ENCODE peak calls at places on chromosomes 2 and 18, in six cellular contexts. E is psoas muscle, Z is ovary, M is transverse colon, Q is Panc1, U is uterus. W is an unnamed sample.

GRCh38 chr2:44983836-44984604 is 25.2 kb downstream of the SIX2 start:
- DNase-seq in U (no peak), M (no peak), Z (no peak), E (no peak), Q (no peak), W (no peak)

GRCh38 chr2:222722327-222722946 is 51.0 kb downstream of the MOGAT1 start:
- DNase-seq in Q (no peak), U (no peak), M (no peak), Z (no peak), E (no peak), W (no peak)

GRCh38 chr2:140654565-140654964 is 1476.3 kb downstream of the LRP1B start:
- DNase-seq in E (no peak), M (no peak), Z (no peak), U (no peak), Q (no peak), W (no peak)

GRCh38 chr2:199718074-199718473 is 132.9 kb downstream of the FTCDNL1 start:
- DNase-seq in Q (no peak), E (no peak), U (no peak), Z (no peak), M (no peak), W (no peak)

GRCh38 chr18:76875390-76876330 is 53.3 kb downstream of the ZNF236 start:
- DNase-seq in M (peak; percentile 54), Z (peak; percentile 37), Q (peak; percentile 51), E (peak; percentile 20), U (no peak), W (no peak)

GRCh38 chr2:109529532-109530449 is 84.0 kb downstream of the SEPTIN10 start:
- DNase-seq in E (no peak), Q (no peak), Z (peak; percentile 14), U (peak; percentile 54), M (no peak), W (no peak)

GRCh38 chr2:196925445-196925767 is 1.1 kb downstream of the PGAP1 start:
- DNase-seq in Q (no peak), E (no peak), Z (no peak), M (no peak), U (no peak), W (no peak)

GRCh38 chr18:62525611-62526010 is 2.8 kb downstream of the ZCCHC2 start:
- DNase-seq in Z (no peak), M (no peak), Q (no peak), U (no peak), E (no peak), W (no peak)

GRCh38 chr2:162840598-162841246 is 2.2 kb upstream of the KCNH7 start:
- DNase-seq in Z (no peak), Q (no peak), E (no peak), M (peak; percentile 14), U (no peak), W (no peak)

GRCh38 chr2:237791977-237792727 is 6.4 kb upstream of the RBM44 start:
- DNase-seq in U (no peak), Z (no peak), E (no peak), Q (no peak), M (no peak), W (no peak)

GRCh38 chr2:118557791-118558190 is 289.7 kb downstream of the EN1 start:
- DNase-seq in U (no peak), Q (no peak), E (no peak), Z (no peak), M (no peak), W (no peak)

GRCh38 chr2:45771251-45771650 is 119.8 kb downstream of the PRKCE start:
- DNase-seq in M (peak; percentile 18), E (peak; percentile 39), U (peak; percentile 75), Z (peak; percentile 65), Q (no peak), W (peak; percentile 79)

GRCh38 chr18:23226930-23227728 is 91.8 kb downstream of the CABLES1 start:
- DNase-seq in Q (no peak), U (peak; percentile 69), M (no peak), E (peak; percentile 53), Z (peak; percentile 70), W (peak; percentile 83)

GRCh38 chr18:7590800-7591560 is 23.9 kb downstream of the PTPRM start:
- DNase-seq in Z (no peak), U (no peak), E (no peak), M (no peak), Q (no peak), W (no peak)

GRCh38 chr2:55133467-55134315 is 83.4 kb upstream of the RTN4 start:
- DNase-seq in Q (no peak), M (no peak), Z (peak; percentile 69), E (no peak), U (peak; percentile 52), W (peak; percentile 75)

GRCh38 chr2:125684932-125685331 is 971.0 kb upstream of the GYPC start:
- DNase-seq in M (no peak), E (no peak), U (no peak), Z (no peak), Q (no peak), W (no peak)

GRCh38 chr2:56077352-56077915 is 106.4 kb upstream of the CCDC85A start:
- DNase-seq in Z (no peak), U (no peak), E (no peak), M (no peak), Q (no peak), W (no peak)

GRCh38 chr2:64323192-64323591 is 130.8 kb upstream of the LGALSL start:
- DNase-seq in Z (no peak), Q (no peak), E (no peak), U (no peak), M (no peak), W (no peak)

GRCh38 chr2:231123362-231123898 is 1.4 kb downstream of the HTR2B start:
- DNase-seq in Q (no peak), U (no peak), M (no peak), E (no peak), Z (no peak), W (no peak)
- H3K27ac ChIP-seq in Q (peak overlapping the region; percentile 23), U (peak overlapping the region; percentile 73), M (peak overlapping the region; percentile 40), E (no peak overlapping the region), Z (no peak overlapping the region), W (peak overlapping the region; percentile 39)

GRCh38 chr2:174683392-174683759 is 80.9 kb downstream of the CHRNA1 start:
- DNase-seq in M (no peak), Q (no peak), Z (peak; percentile 22), U (peak; percentile 23), E (no peak), W (no peak)
- TF ChIP-seq CTCF in M (no peak), Q (peak; percentile 42), Z (no peak), U (no peak), E (no peak), W (no peak)

GRCh38 chr2:9631484-9631819 is 655 bp upstream of the YWHAQ start:
- DNase-seq in M (no peak), U (no peak), Q (no peak), Z (no peak), E (no peak), W (no peak)

GRCh38 chr2:9630001-9630749 is 622 bp downstream of the YWHAQ start:
- DNase-seq in Q (no peak), E (peak; percentile 83), Z (peak; percentile 74), M (peak; percentile 83), U (peak; percentile 72), W (peak; percentile 75)

GRCh38 chr2:9629222-9630000 is 1.4 kb downstream of the YWHAQ start:
- DNase-seq in Q (no peak), U (no peak), M (no peak), Z (no peak), E (no peak), W (no peak)

GRCh38 chr2:9631976-9632700 is 1.3 kb upstream of the YWHAQ start:
- DNase-seq in Z (peak; percentile 35), Q (no peak), U (no peak), E (no peak), M (no peak), W (no peak)

GRCh38 chr2:9630750-9631483 is at the start of gene YWHAQ:
- DNase-seq in Z (peak; percentile 100), Q (peak; percentile 94), U (peak; percentile 99), E (peak; percentile 99), M (peak; percentile 99), W (peak; percentile 100)
- H3K4me1 ChIP-seq in Z (peaks cover 10% of the 10 kb centered on the region), Q (peaks cover 65% of the 10 kb centered on the region), U (peaks cover 16% of the 10 kb centered on the region), E (peaks cover 43% of the 10 kb centered on the region), M (peaks cover 15% of the 10 kb centered on the region), W (peaks cover 59% of the 10 kb centered on the region)

GRCh38 chr2:84891355-84892010 is 10.6 kb upstream of the TRABD2A start:
- DNase-seq in U (no peak), Q (no peak), Z (no peak), M (no peak), E (no peak), W (peak; percentile 57)

GRCh38 chr2:84886791-84887190 is 5.9 kb upstream of the TRABD2A start:
- DNase-seq in Z (no peak), Q (no peak), E (no peak), M (no peak), U (no peak), W (peak; percentile 38)

GRCh38 chr2:84889332-84889731 is 8.4 kb upstream of the TRABD2A start:
- DNase-seq in Q (no peak), M (no peak), E (no peak), U (no peak), Z (no peak), W (peak; percentile 44)

GRCh38 chr2:84885111-84885510 is 4.2 kb upstream of the TRABD2A start:
- DNase-seq in M (no peak), Z (peak; percentile 58), U (no peak), E (no peak), Q (no peak), W (peak; percentile 32)

GRCh38 chr2:84888401-84889276 is 7.8 kb upstream of the TRABD2A start:
- DNase-seq in Z (no peak), U (no peak), M (peak; percentile 52), Q (no peak), E (no peak), W (peak; percentile 59)
- H3K27ac ChIP-seq in Z (peak overlapping the region; percentile 78), U (peak overlapping the region; percentile 34), M (peak overlapping the region; percentile 61), Q (peak overlapping the region; percentile 49), E (no peak overlapping the region), W (no peak overlapping the region)

GRCh38 chr2:50872543-50872942 is 159.4 kb downstream of the NRXN1 start:
- DNase-seq in Z (no peak), U (no peak), M (no peak), Q (no peak), E (no peak), W (no peak)
- TF ChIP-seq CTCF in Z (no peak), U (no peak), M (no peak), Q (no peak), E (no peak), W (no peak)

W was measured in right atrium auricular region.